ENCODE peak calls at places on chromosomes 12 and 14, in five cellular contexts. P is neural progenitor cell, L is cardiac muscle cell, Y is B cell, V is cardiac fibroblast. H is an unnamed sample.

GRCh38 chr14:105711058-105711620 is 184.8 kb downstream of the TMEM121 start:
- DNase-seq in P (no peak), L (no peak), Y (no peak), V (no peak), H (no peak)

GRCh38 chr12:93198086-93198485 is 179.6 kb upstream of the NUDT4 start:
- DNase-seq in P (no peak), L (no peak), Y (no peak), V (peak; percentile 54), H (peak; percentile 50)

GRCh38 chr12:120102189-120103043 is 14.1 kb downstream of the RAB35 start:
- DNase-seq in P (no peak), L (no peak), Y (no peak), V (no peak), H (no peak)

GRCh38 chr12:118979763-118980406 is 1.5 kb upstream of the SRRM4 start:
- DNase-seq in P (peak; percentile 92), L (peak; percentile 62), Y (no peak), V (peak; percentile 65), H (peak; percentile 60)

GRCh38 chr12:131713349-131713748 is 2.5 kb downstream of the SFSWAP start:
- DNase-seq in P (peak; percentile 16), L (no peak), Y (no peak), V (no peak), H (no peak)

GRCh38 chr14:53355581-53356112 is 202.5 kb upstream of the DDHD1 start:
- DNase-seq in P (peak; percentile 89), L (peak; percentile 44), Y (no peak), V (peak; percentile 37), H (no peak)

GRCh38 chr12:15982471-15982870 is 71.3 kb downstream of the DERA start:
- DNase-seq in P (no peak), L (peak; percentile 76), Y (no peak), V (peak; percentile 78), H (no peak)

GRCh38 chr14:78018283-78018682 is 151.9 kb upstream of the NRXN3 start:
- DNase-seq in P (no peak), L (no peak), Y (no peak), V (no peak), H (no peak)

GRCh38 chr12:125399489-125399888 is 334.3 kb downstream of the AACS start:
- DNase-seq in P (no peak), L (no peak), Y (no peak), V (no peak), H (no peak)

GRCh38 chr12:65511927-65512326 is 233.4 kb downstream of the MSRB3 start:
- DNase-seq in P (no peak), L (no peak), Y (no peak), V (no peak), H (no peak)

GRCh38 chr14:55339770-55340169 is 68.5 kb downstream of the FBXO34 start:
- DNase-seq in P (no peak), L (peak; percentile 9), Y (no peak), V (no peak), H (no peak)

GRCh38 chr12:60231976-60232907 is 636.4 kb downstream of the SLC16A7 start:
- DNase-seq in P (no peak), L (no peak), Y (no peak), V (no peak), H (no peak)

GRCh38 chr12:113940357-113940756 is 25.8 kb downstream of the RBM19 start:
- DNase-seq in P (peak; percentile 52), L (no peak), Y (no peak), V (no peak), H (no peak)

GRCh38 chr12:112116232-112117060 is 7.9 kb upstream of the NAA25 start:
- DNase-seq in P (peak; percentile 92), L (peak; percentile 95), Y (no peak), V (peak; percentile 90), H (peak; percentile 41)

GRCh38 chr14:20684662-20685456 is 499 bp downstream of the RNASE4 start:
- DNase-seq in P (peak; percentile 29), L (peak; percentile 75), Y (no peak), V (peak; percentile 74), H (no peak)

GRCh38 chr14:78316058-78316457 is 145.9 kb downstream of the NRXN3 start:
- DNase-seq in P (peak; percentile 19), L (no peak), Y (no peak), V (no peak), H (no peak)

GRCh38 chr12:22246438-22246837 is 88.1 kb downstream of the ST8SIA1 start:
- DNase-seq in P (no peak), L (no peak), Y (no peak), V (no peak), H (no peak)

GRCh38 chr12:49294804-49295086 is 202 bp upstream of the PRPH start:
- DNase-seq in P (no peak), L (no peak), Y (no peak), V (no peak), H (no peak)

GRCh38 chr14:36019126-36019525 is 157.4 kb downstream of the PTCSC3 start:
- DNase-seq in P (no peak), L (no peak), Y (no peak), V (no peak), H (no peak)

GRCh38 chr12:9074484-9075140 is 41.1 kb downstream of the A2M start:
- DNase-seq in P (no peak), L (no peak), Y (no peak), V (no peak), H (no peak)

GRCh38 chr12:51922762-51923505 is 15.6 kb downstream of the ACVRL1 start:
- DNase-seq in P (no peak), L (peak; percentile 87), Y (peak; percentile 46), V (peak; percentile 87), H (no peak)

GRCh38 chr12:118175823-118176447 is 40.0 kb downstream of the PEBP1 start:
- DNase-seq in P (no peak), L (no peak), Y (peak; percentile 54), V (no peak), H (no peak)

GRCh38 chr12:88805692-88806091 is 225.4 kb upstream of the KITLG start:
- DNase-seq in P (peak; percentile 4), L (no peak), Y (no peak), V (no peak), H (no peak)

GRCh38 chr12:96425973-96426372 is 25.7 kb upstream of the CDK17 start:
- DNase-seq in P (no peak), L (peak; percentile 75), Y (no peak), V (peak; percentile 84), H (no peak)

GRCh38 chr14:89276424-89276975 is 140.5 kb downstream of the FOXN3 start:
- DNase-seq in P (no peak), L (peak; percentile 16), Y (peak; percentile 58), V (no peak), H (no peak)

GRCh38 chr12:108337235-108338223 is 1.6 kb downstream of the CMKLR1 start:
- DNase-seq in P (peak; percentile 53), L (peak; percentile 42), Y (no peak), V (peak; percentile 14), H (peak; percentile 36)

GRCh38 chr12:27163048-27163715 is 80.8 kb upstream of the C12orf71 start:
- DNase-seq in P (no peak), L (no peak), Y (no peak), V (peak; percentile 13), H (no peak)

GRCh38 chr14:101076451-101077220 is 173.1 kb upstream of the RTL1 start:
- DNase-seq in P (no peak), L (no peak), Y (no peak), V (no peak), H (no peak)

GRCh38 chr12:19799216-19799615 is 359.9 kb downstream of the AEBP2 start:
- DNase-seq in P (no peak), L (peak; percentile 55), Y (no peak), V (no peak), H (peak; percentile 43)

DNA sequence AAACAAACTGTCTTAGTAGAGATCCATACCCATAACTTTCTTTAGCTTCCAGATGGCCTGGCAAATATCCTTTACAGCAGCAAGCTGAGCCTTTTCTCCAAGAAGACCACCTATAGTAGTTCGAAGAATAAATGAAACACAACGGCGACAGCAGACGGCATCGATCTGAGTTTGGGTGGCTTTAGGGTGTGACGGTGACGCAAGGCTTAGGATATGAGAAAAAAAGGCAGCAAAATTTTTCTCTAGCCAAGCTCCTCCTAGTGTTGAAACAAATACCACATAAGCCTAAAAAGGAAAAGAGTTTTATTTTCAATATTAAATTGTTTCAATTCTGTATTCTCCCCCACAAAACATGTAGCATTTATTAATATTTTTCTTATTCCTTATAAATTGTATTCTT is 33.3 kb downstream of the HEATR5A start:
- DNase-seq in P (no peak), L (no peak), Y (no peak), V (no peak), H (no peak)
- TF ChIP-seq CTCF in P (no peak), L (no peak), Y (no peak), V (no peak), H (no peak)

GRCh38 chr12:54419088-54419887 is at the start of gene ITGA5:
- DNase-seq in P (peak; percentile 77), L (peak; percentile 76), Y (no peak), V (peak; percentile 67), H (peak; percentile 66)
- TF ChIP-seq CTCF in P (no peak), L (no peak), Y (no peak), V (no peak), H (no peak)

GRCh38 chr14:75127903-75128595 is 1.2 kb upstream of the NEK9 start:
- DNase-seq in P (no peak), L (no peak), Y (no peak), V (no peak), H (no peak)

GRCh38 chr14:75125617-75126016 is 1.2 kb downstream of the NEK9 start:
- DNase-seq in P (no peak), L (peak; percentile 75), Y (no peak), V (peak; percentile 70), H (no peak)

GRCh38 chr14:75128596-75128990 is 1.7 kb upstream of the NEK9 start:
- DNase-seq in P (no peak), L (no peak), Y (no peak), V (no peak), H (no peak)

GRCh38 chr14:75126121-75126544 is 715 bp downstream of the NEK9 start:
- DNase-seq in P (no peak), L (no peak), Y (no peak), V (no peak), H (no peak)

GRCh38 chr14:75126679-75127473 is at the start of gene NEK9:
- DNase-seq in P (peak; percentile 65), L (peak; percentile 89), Y (peak; percentile 88), V (peak; percentile 86), H (peak; percentile 85)
- TF ChIP-seq CTCF in P (no peak), L (no peak), Y (no peak), V (no peak), H (no peak)

GRCh38 chr12:57178213-57178612 is 30.8 kb upstream of the LRP1-AS start:
- DNase-seq in P (no peak), L (no peak), Y (no peak), V (no peak), H (no peak)

GRCh38 chr12:57177354-57177753 is 29.9 kb upstream of the LRP1-AS start:
- DNase-seq in P (no peak), L (no peak), Y (no peak), V (no peak), H (no peak)

GRCh38 chr12:57175428-57176138 is 28.2 kb upstream of the LRP1-AS start:
- DNase-seq in P (peak; percentile 85), L (peak; percentile 81), Y (no peak), V (peak; percentile 81), H (peak; percentile 88)

GRCh38 chr12:57176846-57177245 is 29.4 kb upstream of the LRP1-AS start:
- DNase-seq in P (no peak), L (no peak), Y (no peak), V (no peak), H (no peak)

DNA sequence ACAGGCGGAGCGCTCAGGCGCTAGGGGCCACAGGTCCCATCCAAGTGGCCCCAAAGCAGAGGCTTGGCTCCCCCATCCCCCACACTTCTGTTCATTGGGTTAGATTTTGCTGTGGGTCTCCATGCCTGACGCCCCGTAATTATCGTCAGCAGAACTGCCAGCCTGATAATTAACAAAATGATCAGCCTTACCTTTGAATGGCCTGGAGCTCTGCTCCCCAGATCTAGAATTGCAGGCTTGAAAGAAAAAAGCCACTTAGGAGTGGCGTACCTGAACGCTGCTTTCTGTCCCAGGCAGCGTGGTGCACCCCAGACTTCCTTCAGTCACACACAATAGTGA is 28.7 kb upstream of the LRP1-AS start:
- DNase-seq in P (no peak), L (no peak), Y (no peak), V (no peak), H (no peak)
- TF ChIP-seq CTCF in P (no peak), L (no peak), Y (no peak), V (no peak), H (no peak)